ENCODE peak calls at places on chromosomes 13 and 19, in ten cellular contexts. One of them, this sample, is unnamed.
A peak's percentile ranks its signal among the peaks of the same experiment; 100 is the strongest.

GRCh38 chr13:97205971-97206370 is 16.2 kb upstream of the MBNL2 start:
- DNase-seq in ovary: no peak
- DNase-seq in uterus: no peak
- DNase-seq in hepatocyte: no peak
- DNase-seq in H1: no peak
- DNase-seq in AG04450: no peak
- DNase-seq in glutamatergic neuron: no peak
- DNase-seq in esophagus squamous epithelium: no peak
- DNase-seq in neural crest cell: no peak
- DNase-seq in psoas muscle: no peak
- DNase-seq in this sample: no peak

GRCh38 chr13:72850959-72851677 is 69.2 kb downstream of the PIBF1 start:
- DNase-seq in ovary: no peak
- DNase-seq in uterus: no peak
- DNase-seq in hepatocyte: no peak
- DNase-seq in H1: no peak
- DNase-seq in AG04450: no peak
- DNase-seq in glutamatergic neuron: no peak
- DNase-seq in esophagus squamous epithelium: no peak
- DNase-seq in neural crest cell: no peak
- DNase-seq in psoas muscle: peak; percentile 39
- DNase-seq in this sample: no peak

GRCh38 chr13:49833402-49833801 is 40.9 kb upstream of the KPNA3 start:
- DNase-seq in ovary: no peak
- DNase-seq in uterus: no peak
- DNase-seq in hepatocyte: no peak
- DNase-seq in H1: no peak
- DNase-seq in AG04450: no peak
- DNase-seq in glutamatergic neuron: no peak
- DNase-seq in esophagus squamous epithelium: no peak
- DNase-seq in neural crest cell: no peak
- DNase-seq in psoas muscle: no peak
- DNase-seq in this sample: no peak

GRCh38 chr13:50732712-50733111 is 110.8 kb downstream of the DLEU7 start:
- DNase-seq in ovary: no peak
- DNase-seq in uterus: no peak
- DNase-seq in hepatocyte: no peak
- DNase-seq in H1: no peak
- DNase-seq in AG04450: no peak
- DNase-seq in glutamatergic neuron: no peak
- DNase-seq in esophagus squamous epithelium: no peak
- DNase-seq in neural crest cell: no peak
- DNase-seq in psoas muscle: no peak
- DNase-seq in this sample: no peak

GRCh38 chr13:36445806-36446423 is 13.6 kb downstream of the CCNA1 start:
- DNase-seq in ovary: no peak
- DNase-seq in uterus: no peak
- DNase-seq in hepatocyte: no peak
- DNase-seq in H1: no peak
- DNase-seq in AG04450: no peak
- DNase-seq in glutamatergic neuron: no peak
- DNase-seq in esophagus squamous epithelium: no peak
- DNase-seq in neural crest cell: no peak
- DNase-seq in psoas muscle: no peak
- DNase-seq in this sample: no peak

GRCh38 chr19:50669319-50670101 is 20.3 kb downstream of the C19orf81 start:
- DNase-seq in ovary: no peak
- DNase-seq in uterus: no peak
- DNase-seq in hepatocyte: peak; percentile 44
- DNase-seq in H1: no peak
- DNase-seq in AG04450: no peak
- DNase-seq in glutamatergic neuron: peak; percentile 65
- DNase-seq in esophagus squamous epithelium: no peak
- DNase-seq in neural crest cell: peak; percentile 51
- DNase-seq in psoas muscle: no peak
- DNase-seq in this sample: no peak

GRCh38 chr19:49861127-49861526 is 6.2 kb downstream of the PNKP start:
- DNase-seq in ovary: peak; percentile 74
- DNase-seq in uterus: peak; percentile 30
- DNase-seq in hepatocyte: peak; percentile 71
- DNase-seq in H1: no peak
- DNase-seq in AG04450: no peak
- DNase-seq in glutamatergic neuron: no peak
- DNase-seq in esophagus squamous epithelium: no peak
- DNase-seq in neural crest cell: no peak
- DNase-seq in psoas muscle: peak; percentile 76
- DNase-seq in this sample: no peak

GRCh38 chr19:50546527-50547221 is 21.6 kb downstream of the LRRC4B start:
- DNase-seq in ovary: no peak
- DNase-seq in uterus: no peak
- DNase-seq in hepatocyte: no peak
- DNase-seq in H1: no peak
- DNase-seq in AG04450: no peak
- DNase-seq in glutamatergic neuron: no peak
- DNase-seq in esophagus squamous epithelium: no peak
- DNase-seq in neural crest cell: no peak
- DNase-seq in psoas muscle: no peak
- DNase-seq in this sample: no peak

GRCh38 chr13:34361528-34361927 is 543.6 kb downstream of the RFC3 start:
- DNase-seq in ovary: no peak
- DNase-seq in uterus: no peak
- DNase-seq in hepatocyte: peak; percentile 13
- DNase-seq in H1: no peak
- DNase-seq in AG04450: no peak
- DNase-seq in glutamatergic neuron: no peak
- DNase-seq in esophagus squamous epithelium: no peak
- DNase-seq in neural crest cell: no peak
- DNase-seq in psoas muscle: no peak
- DNase-seq in this sample: no peak

GRCh38 chr19:27964165-27964564 is 1248.8 kb downstream of the UQCRFS1 start:
- DNase-seq in ovary: no peak
- DNase-seq in uterus: no peak
- DNase-seq in hepatocyte: no peak
- DNase-seq in H1: no peak
- DNase-seq in AG04450: no peak
- DNase-seq in glutamatergic neuron: no peak
- DNase-seq in esophagus squamous epithelium: no peak
- DNase-seq in neural crest cell: no peak
- DNase-seq in psoas muscle: no peak
- DNase-seq in this sample: no peak

GRCh38 chr19:27962260-27962659 is 1250.7 kb downstream of the UQCRFS1 start:
- DNase-seq in ovary: no peak
- DNase-seq in uterus: no peak
- DNase-seq in hepatocyte: no peak
- DNase-seq in H1: no peak
- DNase-seq in AG04450: no peak
- DNase-seq in glutamatergic neuron: no peak
- DNase-seq in esophagus squamous epithelium: no peak
- DNase-seq in neural crest cell: no peak
- DNase-seq in psoas muscle: no peak
- DNase-seq in this sample: no peak

GRCh38 chr19:27971869-27972268 is 1241.1 kb downstream of the UQCRFS1 start:
- DNase-seq in ovary: no peak
- DNase-seq in uterus: no peak
- DNase-seq in hepatocyte: no peak
- DNase-seq in H1: no peak
- DNase-seq in AG04450: no peak
- DNase-seq in glutamatergic neuron: no peak
- DNase-seq in esophagus squamous epithelium: no peak
- DNase-seq in neural crest cell: no peak
- DNase-seq in psoas muscle: no peak
- DNase-seq in this sample: no peak

GRCh38 chr19:27971071-27971470 is 1241.9 kb downstream of the UQCRFS1 start:
- DNase-seq in ovary: no peak
- DNase-seq in uterus: no peak
- DNase-seq in hepatocyte: peak; percentile 34
- DNase-seq in H1: peak; percentile 58
- DNase-seq in AG04450: no peak
- DNase-seq in glutamatergic neuron: no peak
- DNase-seq in esophagus squamous epithelium: no peak
- DNase-seq in neural crest cell: no peak
- DNase-seq in psoas muscle: no peak
- DNase-seq in this sample: no peak

GRCh38 chr19:27966390-27966816 is 1246.5 kb downstream of the UQCRFS1 start:
- DNase-seq in ovary: no peak
- DNase-seq in uterus: no peak
- DNase-seq in hepatocyte: peak; percentile 30
- DNase-seq in H1: no peak
- DNase-seq in AG04450: no peak
- DNase-seq in glutamatergic neuron: no peak
- DNase-seq in esophagus squamous epithelium: no peak
- DNase-seq in neural crest cell: no peak
- DNase-seq in psoas muscle: no peak
- DNase-seq in this sample: no peak
- TF ChIP-seq CTCF in ovary: peak; percentile 29
- TF ChIP-seq CTCF in uterus: peak; percentile 39
- TF ChIP-seq CTCF in hepatocyte: peak; percentile 78
- TF ChIP-seq CTCF in H1: peak; percentile 29
- TF ChIP-seq CTCF in AG04450: peak; percentile 54
- TF ChIP-seq CTCF in glutamatergic neuron: peak; percentile 71
- TF ChIP-seq CTCF in esophagus squamous epithelium: no peak
- TF ChIP-seq CTCF in neural crest cell: peak; percentile 80
- TF ChIP-seq CTCF in psoas muscle: peak; percentile 48
- TF ChIP-seq CTCF in this sample: peak; percentile 86

GRCh38 chr13:79973533-79973963 is 367.4 kb downstream of the SPRY2 start:
- DNase-seq in ovary: peak; percentile 19
- DNase-seq in uterus: no peak
- DNase-seq in hepatocyte: no peak
- DNase-seq in H1: no peak
- DNase-seq in AG04450: no peak
- DNase-seq in glutamatergic neuron: no peak
- DNase-seq in esophagus squamous epithelium: no peak
- DNase-seq in neural crest cell: no peak
- DNase-seq in psoas muscle: no peak
- DNase-seq in this sample: no peak
- TF ChIP-seq CTCF in ovary: no peak
- TF ChIP-seq CTCF in uterus: no peak
- TF ChIP-seq CTCF in hepatocyte: peak; percentile 32
- TF ChIP-seq CTCF in H1: peak; percentile 39
- TF ChIP-seq CTCF in AG04450: peak; percentile 49
- TF ChIP-seq CTCF in glutamatergic neuron: peak; percentile 72
- TF ChIP-seq CTCF in esophagus squamous epithelium: no peak
- TF ChIP-seq CTCF in neural crest cell: peak; percentile 62
- TF ChIP-seq CTCF in psoas muscle: peak; percentile 42
- TF ChIP-seq CTCF in this sample: peak; percentile 69

DNA sequence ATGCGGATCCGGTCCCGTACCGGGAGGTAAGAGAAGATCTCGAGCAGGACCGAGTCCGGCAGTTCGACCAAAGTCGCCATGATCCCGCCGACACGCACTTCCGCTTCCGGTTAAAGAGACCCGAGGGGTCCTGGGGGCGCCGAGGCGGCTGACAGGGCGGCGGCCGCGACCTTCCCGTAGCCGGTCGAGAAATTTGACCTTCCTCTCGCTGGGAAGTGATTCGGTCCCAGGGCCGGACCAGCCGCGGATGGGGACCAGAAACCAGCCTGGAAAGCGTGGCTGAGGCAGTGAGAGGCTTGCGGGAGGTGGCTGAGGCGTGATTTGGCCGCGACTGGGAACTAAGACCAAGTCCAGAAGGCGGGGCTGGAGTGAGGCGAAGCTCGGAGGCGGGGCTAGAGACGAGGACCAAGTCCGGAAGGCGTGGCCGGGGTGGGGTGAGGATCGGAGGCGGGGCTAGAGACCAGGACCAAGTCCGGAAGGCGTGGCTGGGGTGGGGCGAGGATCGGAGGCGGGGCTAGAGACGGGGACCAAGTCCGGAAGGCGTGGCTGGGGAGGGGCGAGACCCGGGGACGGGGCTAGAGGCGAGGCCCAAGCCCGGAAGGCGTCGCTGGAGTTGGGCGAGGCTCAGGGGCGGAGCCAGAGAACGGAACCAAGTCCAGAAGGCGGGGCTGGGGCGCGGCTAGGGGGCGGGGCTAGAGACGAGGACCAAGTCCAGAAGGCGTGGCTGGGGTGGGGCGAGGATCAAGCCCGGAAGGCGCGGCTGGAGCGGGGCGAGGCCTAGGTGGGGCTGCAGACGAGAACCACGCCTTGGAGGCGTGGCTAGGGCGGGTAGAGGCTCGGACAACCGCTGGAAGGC is at the start of gene FBXL12:
- DNase-seq in ovary: peak; percentile 100
- DNase-seq in uterus: peak; percentile 100
- DNase-seq in hepatocyte: peak; percentile 100
- DNase-seq in H1: peak; percentile 100
- DNase-seq in AG04450: peak; percentile 99
- DNase-seq in glutamatergic neuron: peak; percentile 100
- DNase-seq in esophagus squamous epithelium: peak; percentile 100
- DNase-seq in neural crest cell: peak; percentile 100
- DNase-seq in psoas muscle: peak; percentile 100
- DNase-seq in this sample: peak; percentile 100
- TF ChIP-seq CTCF in ovary: no peak
- TF ChIP-seq CTCF in uterus: no peak
- TF ChIP-seq CTCF in hepatocyte: no peak
- TF ChIP-seq CTCF in H1: no peak
- TF ChIP-seq CTCF in AG04450: no peak
- TF ChIP-seq CTCF in glutamatergic neuron: no peak
- TF ChIP-seq CTCF in esophagus squamous epithelium: no peak
- TF ChIP-seq CTCF in neural crest cell: no peak
- TF ChIP-seq CTCF in psoas muscle: no peak
- TF ChIP-seq CTCF in this sample: no peak

GRCh38 chr19:18866800-18867123 is 29.2 kb downstream of the CERS1 start:
- DNase-seq in ovary: no peak
- DNase-seq in uterus: no peak
- DNase-seq in hepatocyte: no peak
- DNase-seq in H1: no peak
- DNase-seq in AG04450: no peak
- DNase-seq in glutamatergic neuron: no peak
- DNase-seq in esophagus squamous epithelium: no peak
- DNase-seq in neural crest cell: no peak
- DNase-seq in psoas muscle: no peak
- DNase-seq in this sample: no peak
- TF ChIP-seq CTCF in ovary: no peak
- TF ChIP-seq CTCF in uterus: no peak
- TF ChIP-seq CTCF in hepatocyte: no peak
- TF ChIP-seq CTCF in H1: no peak
- TF ChIP-seq CTCF in AG04450: no peak
- TF ChIP-seq CTCF in glutamatergic neuron: peak; percentile 55
- TF ChIP-seq CTCF in esophagus squamous epithelium: no peak
- TF ChIP-seq CTCF in neural crest cell: peak; percentile 41
- TF ChIP-seq CTCF in psoas muscle: no peak
- TF ChIP-seq CTCF in this sample: peak; percentile 58